ENCODE peak calls at places on chromosomes 12 and 14, in ten cellular contexts. One of them, this sample, is unnamed.

GRCh38 chr14:58812050-58812690 is 174.4 kb downstream of the DACT1 start:
- DNase-seq in stimulated activated CD4-positive, alpha-beta T cell treated with anti-CD3 and anti-CD28 coated beads, Interleukin-4, amount 100 ng/mL, for 24 hours: no peak
- DNase-seq in AG09309: no peak
- DNase-seq in fibroblast of the aortic adventitia: no peak
- DNase-seq in choroid plexus epithelial cell: no peak
- DNase-seq in stimulated activated effector memory CD8-positive, alpha-beta T cell treated with anti-CD3 and anti-CD28 coated beads, Interleukin-12 subunit alpha, Interleukin-12 subunit beta, amount 100 ng/mL, for 72 hours: no peak
- DNase-seq in caudate nucleus: no peak
- DNase-seq in GM12891: no peak
- DNase-seq in DMS 273 treated with DMSO at 0.1 percent for 48 hours: peak; percentile 9
- DNase-seq in NCI-H69: peak; percentile 84
- DNase-seq in this sample: no peak

GRCh38 chr12:84362552-84362897 is 550.1 kb downstream of the SLC6A15 start:
- DNase-seq in stimulated activated CD4-positive, alpha-beta T cell treated with anti-CD3 and anti-CD28 coated beads, Interleukin-4, amount 100 ng/mL, for 24 hours: no peak
- DNase-seq in AG09309: no peak
- DNase-seq in fibroblast of the aortic adventitia: no peak
- DNase-seq in choroid plexus epithelial cell: no peak
- DNase-seq in stimulated activated effector memory CD8-positive, alpha-beta T cell treated with anti-CD3 and anti-CD28 coated beads, Interleukin-12 subunit alpha, Interleukin-12 subunit beta, amount 100 ng/mL, for 72 hours: no peak
- DNase-seq in caudate nucleus: no peak
- DNase-seq in GM12891: no peak
- DNase-seq in DMS 273 treated with DMSO at 0.1 percent for 48 hours: no peak
- DNase-seq in NCI-H69: no peak
- DNase-seq in this sample: no peak

GRCh38 chr14:92625213-92625612 is 111.6 kb downstream of the RIN3 start:
- DNase-seq in stimulated activated CD4-positive, alpha-beta T cell treated with anti-CD3 and anti-CD28 coated beads, Interleukin-4, amount 100 ng/mL, for 24 hours: no peak
- DNase-seq in AG09309: peak; percentile 93
- DNase-seq in fibroblast of the aortic adventitia: peak; percentile 95
- DNase-seq in choroid plexus epithelial cell: peak; percentile 87
- DNase-seq in stimulated activated effector memory CD8-positive, alpha-beta T cell treated with anti-CD3 and anti-CD28 coated beads, Interleukin-12 subunit alpha, Interleukin-12 subunit beta, amount 100 ng/mL, for 72 hours: no peak
- DNase-seq in caudate nucleus: no peak
- DNase-seq in GM12891: no peak
- DNase-seq in DMS 273 treated with DMSO at 0.1 percent for 48 hours: no peak
- DNase-seq in NCI-H69: no peak
- DNase-seq in this sample: no peak

GRCh38 chr12:23704992-23705943 is 244.2 kb downstream of the SOX5 start:
- DNase-seq in stimulated activated CD4-positive, alpha-beta T cell treated with anti-CD3 and anti-CD28 coated beads, Interleukin-4, amount 100 ng/mL, for 24 hours: no peak
- DNase-seq in AG09309: no peak
- DNase-seq in fibroblast of the aortic adventitia: no peak
- DNase-seq in choroid plexus epithelial cell: no peak
- DNase-seq in stimulated activated effector memory CD8-positive, alpha-beta T cell treated with anti-CD3 and anti-CD28 coated beads, Interleukin-12 subunit alpha, Interleukin-12 subunit beta, amount 100 ng/mL, for 72 hours: no peak
- DNase-seq in caudate nucleus: no peak
- DNase-seq in GM12891: no peak
- DNase-seq in DMS 273 treated with DMSO at 0.1 percent for 48 hours: no peak
- DNase-seq in NCI-H69: peak; percentile 81
- DNase-seq in this sample: no peak

GRCh38 chr14:60968671-60969070 is 12.2 kb downstream of the TRMT5 start:
- DNase-seq in stimulated activated CD4-positive, alpha-beta T cell treated with anti-CD3 and anti-CD28 coated beads, Interleukin-4, amount 100 ng/mL, for 24 hours: no peak
- DNase-seq in AG09309: no peak
- DNase-seq in fibroblast of the aortic adventitia: no peak
- DNase-seq in choroid plexus epithelial cell: no peak
- DNase-seq in stimulated activated effector memory CD8-positive, alpha-beta T cell treated with anti-CD3 and anti-CD28 coated beads, Interleukin-12 subunit alpha, Interleukin-12 subunit beta, amount 100 ng/mL, for 72 hours: no peak
- DNase-seq in caudate nucleus: no peak
- DNase-seq in GM12891: no peak
- DNase-seq in DMS 273 treated with DMSO at 0.1 percent for 48 hours: no peak
- DNase-seq in NCI-H69: peak; percentile 42
- DNase-seq in this sample: no peak

GRCh38 chr14:64968167-64968566 is 4.0 kb downstream of the RAB15 start:
- DNase-seq in stimulated activated CD4-positive, alpha-beta T cell treated with anti-CD3 and anti-CD28 coated beads, Interleukin-4, amount 100 ng/mL, for 24 hours: no peak
- DNase-seq in AG09309: no peak
- DNase-seq in fibroblast of the aortic adventitia: no peak
- DNase-seq in choroid plexus epithelial cell: peak; percentile 34
- DNase-seq in stimulated activated effector memory CD8-positive, alpha-beta T cell treated with anti-CD3 and anti-CD28 coated beads, Interleukin-12 subunit alpha, Interleukin-12 subunit beta, amount 100 ng/mL, for 72 hours: no peak
- DNase-seq in caudate nucleus: no peak
- DNase-seq in GM12891: no peak
- DNase-seq in DMS 273 treated with DMSO at 0.1 percent for 48 hours: peak; percentile 26
- DNase-seq in NCI-H69: no peak
- DNase-seq in this sample: no peak

GRCh38 chr12:124321556-124322270 is 26.8 kb downstream of the RFLNA start:
- DNase-seq in stimulated activated CD4-positive, alpha-beta T cell treated with anti-CD3 and anti-CD28 coated beads, Interleukin-4, amount 100 ng/mL, for 24 hours: no peak
- DNase-seq in AG09309: no peak
- DNase-seq in fibroblast of the aortic adventitia: peak; percentile 22
- DNase-seq in choroid plexus epithelial cell: no peak
- DNase-seq in stimulated activated effector memory CD8-positive, alpha-beta T cell treated with anti-CD3 and anti-CD28 coated beads, Interleukin-12 subunit alpha, Interleukin-12 subunit beta, amount 100 ng/mL, for 72 hours: no peak
- DNase-seq in caudate nucleus: no peak
- DNase-seq in GM12891: no peak
- DNase-seq in DMS 273 treated with DMSO at 0.1 percent for 48 hours: no peak
- DNase-seq in NCI-H69: no peak
- DNase-seq in this sample: no peak

GRCh38 chr12:55970775-55971174 is 3.1 kb upstream of the RAB5B start:
- DNase-seq in stimulated activated CD4-positive, alpha-beta T cell treated with anti-CD3 and anti-CD28 coated beads, Interleukin-4, amount 100 ng/mL, for 24 hours: no peak
- DNase-seq in AG09309: no peak
- DNase-seq in fibroblast of the aortic adventitia: peak; percentile 41
- DNase-seq in choroid plexus epithelial cell: peak; percentile 40
- DNase-seq in stimulated activated effector memory CD8-positive, alpha-beta T cell treated with anti-CD3 and anti-CD28 coated beads, Interleukin-12 subunit alpha, Interleukin-12 subunit beta, amount 100 ng/mL, for 72 hours: no peak
- DNase-seq in caudate nucleus: no peak
- DNase-seq in GM12891: no peak
- DNase-seq in DMS 273 treated with DMSO at 0.1 percent for 48 hours: no peak
- DNase-seq in NCI-H69: no peak
- DNase-seq in this sample: no peak

GRCh38 chr14:35687335-35687939 is 121.7 kb downstream of the RALGAPA1 start:
- DNase-seq in stimulated activated CD4-positive, alpha-beta T cell treated with anti-CD3 and anti-CD28 coated beads, Interleukin-4, amount 100 ng/mL, for 24 hours: peak; percentile 31
- DNase-seq in AG09309: peak; percentile 3
- DNase-seq in fibroblast of the aortic adventitia: peak; percentile 67
- DNase-seq in choroid plexus epithelial cell: peak; percentile 83
- DNase-seq in stimulated activated effector memory CD8-positive, alpha-beta T cell treated with anti-CD3 and anti-CD28 coated beads, Interleukin-12 subunit alpha, Interleukin-12 subunit beta, amount 100 ng/mL, for 72 hours: no peak
- DNase-seq in caudate nucleus: no peak
- DNase-seq in GM12891: no peak
- DNase-seq in DMS 273 treated with DMSO at 0.1 percent for 48 hours: peak; percentile 16
- DNase-seq in NCI-H69: peak; percentile 81
- DNase-seq in this sample: peak; percentile 35

GRCh38 chr12:75955251-75955650 is 76.3 kb downstream of the PHLDA1 start:
- DNase-seq in stimulated activated CD4-positive, alpha-beta T cell treated with anti-CD3 and anti-CD28 coated beads, Interleukin-4, amount 100 ng/mL, for 24 hours: no peak
- DNase-seq in AG09309: no peak
- DNase-seq in fibroblast of the aortic adventitia: no peak
- DNase-seq in choroid plexus epithelial cell: no peak
- DNase-seq in stimulated activated effector memory CD8-positive, alpha-beta T cell treated with anti-CD3 and anti-CD28 coated beads, Interleukin-12 subunit alpha, Interleukin-12 subunit beta, amount 100 ng/mL, for 72 hours: no peak
- DNase-seq in caudate nucleus: no peak
- DNase-seq in GM12891: no peak
- DNase-seq in DMS 273 treated with DMSO at 0.1 percent for 48 hours: no peak
- DNase-seq in NCI-H69: no peak
- DNase-seq in this sample: no peak

GRCh38 chr14:58808828-58809227 is 171.1 kb downstream of the DACT1 start:
- DNase-seq in stimulated activated CD4-positive, alpha-beta T cell treated with anti-CD3 and anti-CD28 coated beads, Interleukin-4, amount 100 ng/mL, for 24 hours: no peak
- DNase-seq in AG09309: no peak
- DNase-seq in fibroblast of the aortic adventitia: no peak
- DNase-seq in choroid plexus epithelial cell: peak; percentile 79
- DNase-seq in stimulated activated effector memory CD8-positive, alpha-beta T cell treated with anti-CD3 and anti-CD28 coated beads, Interleukin-12 subunit alpha, Interleukin-12 subunit beta, amount 100 ng/mL, for 72 hours: no peak
- DNase-seq in caudate nucleus: no peak
- DNase-seq in GM12891: no peak
- DNase-seq in DMS 273 treated with DMSO at 0.1 percent for 48 hours: no peak
- DNase-seq in NCI-H69: peak; percentile 91
- DNase-seq in this sample: no peak

GRCh38 chr12:82862069-82862841 is 175.5 kb downstream of the TMTC2 start:
- DNase-seq in stimulated activated CD4-positive, alpha-beta T cell treated with anti-CD3 and anti-CD28 coated beads, Interleukin-4, amount 100 ng/mL, for 24 hours: no peak
- DNase-seq in AG09309: peak; percentile 55
- DNase-seq in fibroblast of the aortic adventitia: peak; percentile 33
- DNase-seq in choroid plexus epithelial cell: peak; percentile 63
- DNase-seq in stimulated activated effector memory CD8-positive, alpha-beta T cell treated with anti-CD3 and anti-CD28 coated beads, Interleukin-12 subunit alpha, Interleukin-12 subunit beta, amount 100 ng/mL, for 72 hours: no peak
- DNase-seq in caudate nucleus: no peak
- DNase-seq in GM12891: no peak
- DNase-seq in DMS 273 treated with DMSO at 0.1 percent for 48 hours: no peak
- DNase-seq in NCI-H69: no peak
- DNase-seq in this sample: no peak

GRCh38 chr12:24551368-24551767 is 397.5 kb downstream of the BCAT1 start:
- DNase-seq in stimulated activated CD4-positive, alpha-beta T cell treated with anti-CD3 and anti-CD28 coated beads, Interleukin-4, amount 100 ng/mL, for 24 hours: no peak
- DNase-seq in AG09309: no peak
- DNase-seq in fibroblast of the aortic adventitia: no peak
- DNase-seq in choroid plexus epithelial cell: no peak
- DNase-seq in stimulated activated effector memory CD8-positive, alpha-beta T cell treated with anti-CD3 and anti-CD28 coated beads, Interleukin-12 subunit alpha, Interleukin-12 subunit beta, amount 100 ng/mL, for 72 hours: no peak
- DNase-seq in caudate nucleus: no peak
- DNase-seq in GM12891: no peak
- DNase-seq in DMS 273 treated with DMSO at 0.1 percent for 48 hours: no peak
- DNase-seq in NCI-H69: peak; percentile 79
- DNase-seq in this sample: no peak

GRCh38 chr14:90727082-90727481 is 89.1 kb downstream of the TTC7B start:
- DNase-seq in stimulated activated CD4-positive, alpha-beta T cell treated with anti-CD3 and anti-CD28 coated beads, Interleukin-4, amount 100 ng/mL, for 24 hours: no peak
- DNase-seq in AG09309: no peak
- DNase-seq in fibroblast of the aortic adventitia: no peak
- DNase-seq in choroid plexus epithelial cell: no peak
- DNase-seq in stimulated activated effector memory CD8-positive, alpha-beta T cell treated with anti-CD3 and anti-CD28 coated beads, Interleukin-12 subunit alpha, Interleukin-12 subunit beta, amount 100 ng/mL, for 72 hours: no peak
- DNase-seq in caudate nucleus: no peak
- DNase-seq in GM12891: no peak
- DNase-seq in DMS 273 treated with DMSO at 0.1 percent for 48 hours: no peak
- DNase-seq in NCI-H69: no peak
- DNase-seq in this sample: no peak

GRCh38 chr14:91872517-91873470 is 5.5 kb upstream of the TC2N start:
- DNase-seq in stimulated activated CD4-positive, alpha-beta T cell treated with anti-CD3 and anti-CD28 coated beads, Interleukin-4, amount 100 ng/mL, for 24 hours: no peak
- DNase-seq in AG09309: no peak
- DNase-seq in fibroblast of the aortic adventitia: peak; percentile 96
- DNase-seq in choroid plexus epithelial cell: peak; percentile 46
- DNase-seq in stimulated activated effector memory CD8-positive, alpha-beta T cell treated with anti-CD3 and anti-CD28 coated beads, Interleukin-12 subunit alpha, Interleukin-12 subunit beta, amount 100 ng/mL, for 72 hours: no peak
- DNase-seq in caudate nucleus: no peak
- DNase-seq in GM12891: no peak
- DNase-seq in DMS 273 treated with DMSO at 0.1 percent for 48 hours: no peak
- DNase-seq in NCI-H69: no peak
- DNase-seq in this sample: no peak

GRCh38 chr12:58247633-58248032 is 306.3 kb downstream of the ATP23 start:
- DNase-seq in stimulated activated CD4-positive, alpha-beta T cell treated with anti-CD3 and anti-CD28 coated beads, Interleukin-4, amount 100 ng/mL, for 24 hours: no peak
- DNase-seq in AG09309: no peak
- DNase-seq in fibroblast of the aortic adventitia: no peak
- DNase-seq in choroid plexus epithelial cell: peak; percentile 13
- DNase-seq in stimulated activated effector memory CD8-positive, alpha-beta T cell treated with anti-CD3 and anti-CD28 coated beads, Interleukin-12 subunit alpha, Interleukin-12 subunit beta, amount 100 ng/mL, for 72 hours: no peak
- DNase-seq in caudate nucleus: no peak
- DNase-seq in GM12891: no peak
- DNase-seq in DMS 273 treated with DMSO at 0.1 percent for 48 hours: no peak
- DNase-seq in NCI-H69: peak; percentile 49
- DNase-seq in this sample: no peak

GRCh38 chr12:12510141-12510540 is 52.5 kb downstream of the DUSP16 start:
- DNase-seq in stimulated activated CD4-positive, alpha-beta T cell treated with anti-CD3 and anti-CD28 coated beads, Interleukin-4, amount 100 ng/mL, for 24 hours: no peak
- DNase-seq in AG09309: peak; percentile 45
- DNase-seq in fibroblast of the aortic adventitia: peak; percentile 39
- DNase-seq in choroid plexus epithelial cell: peak; percentile 28
- DNase-seq in stimulated activated effector memory CD8-positive, alpha-beta T cell treated with anti-CD3 and anti-CD28 coated beads, Interleukin-12 subunit alpha, Interleukin-12 subunit beta, amount 100 ng/mL, for 72 hours: no peak
- DNase-seq in caudate nucleus: no peak
- DNase-seq in GM12891: no peak
- DNase-seq in DMS 273 treated with DMSO at 0.1 percent for 48 hours: no peak
- DNase-seq in NCI-H69: no peak
- DNase-seq in this sample: no peak

GRCh38 chr12:49924847-49925246 is 21.1 kb upstream of the FAIM2 start:
- DNase-seq in stimulated activated CD4-positive, alpha-beta T cell treated with anti-CD3 and anti-CD28 coated beads, Interleukin-4, amount 100 ng/mL, for 24 hours: no peak
- DNase-seq in AG09309: no peak
- DNase-seq in fibroblast of the aortic adventitia: no peak
- DNase-seq in choroid plexus epithelial cell: no peak
- DNase-seq in stimulated activated effector memory CD8-positive, alpha-beta T cell treated with anti-CD3 and anti-CD28 coated beads, Interleukin-12 subunit alpha, Interleukin-12 subunit beta, amount 100 ng/mL, for 72 hours: no peak
- DNase-seq in caudate nucleus: no peak
- DNase-seq in GM12891: no peak
- DNase-seq in DMS 273 treated with DMSO at 0.1 percent for 48 hours: no peak
- DNase-seq in NCI-H69: no peak
- DNase-seq in this sample: no peak

This sample was measured in neuronal stem cell.